ENCODE peak calls at places on chromosomes 6 and 20, in ten cellular contexts. C, E, I, T, Q, A, J, V, R and Z are unnamed samples.

GRCh38 chr6:131367206-131367873 is 205.7 kb upstream of the ARG1 start:
- DNase-seq in C (no peak), E (no peak), I (no peak), T (no peak), Q (no peak), A (no peak), J (no peak), V (no peak), R (no peak), Z (no peak)

GRCh38 chr6:53238311-53238710 is 89.7 kb upstream of the GCM1 start:
- DNase-seq in C (no peak), E (no peak), I (no peak), T (no peak), Q (no peak), A (no peak), J (no peak), V (no peak), R (no peak), Z (no peak)

GRCh38 chr6:125670586-125670985 is 78.8 kb upstream of the HEY2 start:
- DNase-seq in C (no peak), E (no peak), I (no peak), T (no peak), Q (peak), A (no peak), J (no peak), V (peak), R (no peak), Z (no peak)

GRCh38 chr20:14830466-14830865 is 493.1 kb upstream of the FLRT3 start:
- DNase-seq in C (no peak), E (no peak), I (no peak), T (no peak), Q (no peak), A (no peak), J (no peak), V (no peak), R (no peak), Z (no peak)

GRCh38 chr6:16982827-16983226 is 119.0 kb upstream of the STMND1 start:
- DNase-seq in C (no peak), E (no peak), I (no peak), T (no peak), Q (no peak), A (peak), J (no peak), V (no peak), R (no peak), Z (no peak)

GRCh38 chr20:50223321-50223995 is 32.8 kb downstream of the CEBPB start:
- DNase-seq in C (no peak), E (no peak), I (no peak), T (no peak), Q (no peak), A (no peak), J (no peak), V (no peak), R (no peak), Z (no peak)

GRCh38 chr6:163992701-163993100 is 578.2 kb downstream of the QKI start:
- DNase-seq in C (no peak), E (no peak), I (no peak), T (no peak), Q (no peak), A (no peak), J (no peak), V (no peak), R (no peak), Z (no peak)

GRCh38 chr6:79378957-79379356 is 144.5 kb upstream of the HMGN3 start:
- DNase-seq in C (no peak), E (no peak), I (no peak), T (no peak), Q (no peak), A (no peak), J (no peak), V (no peak), R (no peak), Z (no peak)

GRCh38 chr6:34095741-34096140 is 50.1 kb downstream of the GRM4 start:
- DNase-seq in C (no peak), E (no peak), I (no peak), T (no peak), Q (no peak), A (no peak), J (no peak), V (no peak), R (no peak), Z (no peak)

GRCh38 chr6:77979204-77979603 is 326.4 kb downstream of the MEI4 start:
- DNase-seq in C (no peak), E (no peak), I (no peak), T (no peak), Q (no peak), A (no peak), J (no peak), V (no peak), R (no peak), Z (no peak)

GRCh38 chr20:61926796-61927192 is 138.9 kb downstream of the TAF4 start:
- DNase-seq in C (no peak), E (no peak), I (no peak), T (no peak), Q (no peak), A (no peak), J (no peak), V (no peak), R (no peak), Z (peak)

GRCh38 chr20:41599699-41600104 is 18.5 kb downstream of the CHD6 start:
- DNase-seq in C (no peak), E (no peak), I (no peak), T (no peak), Q (no peak), A (no peak), J (no peak), V (no peak), R (no peak), Z (no peak)

GRCh38 chr6:17032595-17033591 is 69.0 kb upstream of the STMND1 start:
- DNase-seq in C (no peak), E (no peak), I (peak), T (peak), Q (peak), A (peak), J (peak), V (no peak), R (peak), Z (no peak)

GRCh38 chr20:36074983-36075382 is 79.6 kb upstream of the EPB41L1 start:
- DNase-seq in C (no peak), E (no peak), I (no peak), T (no peak), Q (peak), A (no peak), J (no peak), V (no peak), R (no peak), Z (no peak)

GRCh38 chr20:1934162-1934561 is 39.0 kb downstream of the SIRPA start:
- DNase-seq in C (no peak), E (no peak), I (no peak), T (no peak), Q (no peak), A (peak), J (no peak), V (no peak), R (no peak), Z (no peak)

GRCh38 chr20:44601801-44602204 is 19.4 kb downstream of the PKIG start:
- DNase-seq in C (no peak), E (peak), I (no peak), T (no peak), Q (no peak), A (peak), J (no peak), V (no peak), R (no peak), Z (peak)